ENCODE peak calls at places on chromosomes 12 and 14, in six cellular contexts. U is H9, Y is IMR-90, A is neuronal stem cell, J is mesenchymal stem cell, S is H1. R is an unnamed sample.

GRCh38 chr12:2112401-2112800 is 59.6 kb downstream of the CACNA1C start:
- DNase-seq in Y (no peak), U (no peak), A (no peak), J (no peak), S (no peak), R (no peak)

GRCh38 chr14:94775082-94775874 is 5.4 kb upstream of the GSC start:
- DNase-seq in A (no peak), S (no peak), U (peak), J (no peak), Y (no peak), R (peak)

GRCh38 chr14:92635031-92635430 is 113.4 kb downstream of the LGMN start:
- DNase-seq in S (no peak), A (no peak), Y (no peak), J (no peak), U (no peak), R (no peak)

GRCh38 chr12:18375583-18375982 is 114.3 kb downstream of the PIK3C2G start:
- DNase-seq in Y (no peak), S (no peak), J (no peak), U (no peak), A (no peak), R (no peak)

GRCh38 chr12:112183141-112183581 is 57.8 kb downstream of the TRAFD1 start:
- DNase-seq in U (no peak), J (no peak), Y (peak), A (no peak), S (no peak), R (no peak)

GRCh38 chr12:67482751-67483661 is 165.5 kb upstream of the DYRK2 start:
- DNase-seq in Y (peak), S (no peak), A (no peak), U (no peak), J (peak), R (peak)

GRCh38 chr12:85029456-85029855 is 6.6 kb downstream of the TSPAN19 start:
- DNase-seq in J (peak), U (no peak), A (no peak), S (no peak), Y (peak), R (peak)

GRCh38 chr12:39103552-39104165 is 198.3 kb upstream of the CPNE8 start:
- DNase-seq in S (no peak), J (peak), Y (no peak), U (no peak), A (peak), R (no peak)

GRCh38 chr12:50257226-50258166 is 25.8 kb downstream of the LIMA1 start:
- DNase-seq in U (no peak), J (peak), S (no peak), A (no peak), Y (peak), R (peak)

GRCh38 chr14:34498684-34499412 is 36.8 kb upstream of the SPTSSA start:
- DNase-seq in S (no peak), J (peak), Y (peak), A (no peak), U (peak), R (no peak)

GRCh38 chr12:96208346-96208745 is 14.2 kb downstream of the ELK3 start:
- DNase-seq in S (no peak), J (peak), Y (peak), U (no peak), A (no peak), R (no peak)

GRCh38 chr14:95273041-95273978 is 46.4 kb downstream of the CLMN start:
- DNase-seq in J (peak), A (no peak), S (no peak), U (no peak), Y (no peak), R (peak)

GRCh38 chr14:23182372-23183014 is 967 bp downstream of the SLC7A8 start:
- DNase-seq in A (no peak), S (peak), U (peak), Y (no peak), J (no peak), R (peak)

GRCh38 chr14:101519090-101519489 is 42.2 kb upstream of the DIO3 start:
- DNase-seq in U (no peak), J (no peak), A (no peak), S (no peak), Y (no peak), R (no peak)
- H3K27ac ChIP-seq in U (no peak), J (no peak), A (no peak), S (no peak), Y (no peak), R (no peak)

GRCh38 chr14:71396050-71396677 is 488.9 kb downstream of the PCNX1 start:
- DNase-seq in Y (no peak), U (no peak), S (no peak), J (no peak), A (no peak), R (no peak)
- H3K14ac ChIP-seq in Y (no peak), U (no peak), S (no peak), J (no peak), A (no peak), R (no peak)

GRCh38 chr12:64186789-64187188 is 35.3 kb downstream of the KICS2 start:
- DNase-seq in Y (peak), A (no peak), U (no peak), S (no peak), J (peak), R (no peak)
- H2AFZ ChIP-seq in Y (peak), A (no peak), U (no peak), S (no peak), J (no peak), R (no peak)

DNA sequence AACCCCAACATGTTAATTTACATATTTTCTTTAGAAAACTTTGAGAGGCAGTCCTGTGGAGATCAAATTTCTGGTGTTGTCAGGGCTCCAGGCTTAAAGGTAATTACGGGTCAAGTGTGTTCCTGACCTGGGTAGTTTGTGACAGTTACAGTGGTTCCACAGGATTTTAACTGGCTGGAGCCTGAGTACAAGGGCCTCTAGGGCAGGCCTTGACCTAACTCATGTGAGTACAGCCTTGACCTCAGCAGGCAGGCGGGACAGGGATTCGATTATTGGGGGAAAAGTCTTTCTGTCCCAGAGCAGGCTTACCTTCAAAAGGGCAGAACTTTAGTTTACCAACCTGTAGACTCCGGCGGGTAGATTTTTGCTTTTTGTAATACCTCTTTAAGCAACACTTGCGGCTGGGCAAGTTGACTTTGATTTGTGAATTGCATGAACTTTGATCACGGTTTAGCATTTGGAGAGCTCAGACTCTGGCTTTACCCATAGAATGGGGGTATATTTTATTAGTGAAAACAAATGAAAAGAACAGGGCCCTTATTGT is 8.5 kb upstream of the PPTC7 start:
- DNase-seq in S (no peak), U (no peak), A (no peak), J (no peak), Y (no peak), R (no peak)
- H3K27ac ChIP-seq in S (no peak), U (no peak), A (no peak), J (no peak), Y (no peak), R (no peak)

DNA sequence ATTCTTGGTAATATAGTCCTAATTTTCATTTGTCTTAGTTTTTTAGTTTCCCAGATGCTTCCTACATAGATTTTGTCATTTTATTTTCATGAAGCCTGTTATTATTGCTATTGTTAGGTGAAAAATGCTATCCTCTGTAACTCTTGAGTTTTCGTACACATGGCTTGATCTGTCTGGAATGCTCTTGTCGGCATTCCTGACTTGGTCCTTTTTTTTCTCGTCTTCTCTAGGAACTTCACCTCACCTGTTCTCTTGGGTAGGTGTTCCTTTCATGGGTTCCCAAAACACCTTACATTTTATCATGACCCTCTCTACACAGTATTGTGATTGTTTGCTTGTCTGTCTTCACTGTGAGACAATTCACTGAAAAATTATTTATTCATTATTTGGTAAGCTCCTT is 267.4 kb downstream of the TMTC2 start:
- DNase-seq in S (no peak), U (no peak), J (no peak), A (no peak), Y (no peak), R (no peak)
- H3K14ac ChIP-seq in S (no peak), U (no peak), J (no peak), A (no peak), Y (no peak), R (no peak)